ENCODE peak calls at places on chromosome 7, in nine cellular contexts. C is transverse colon, B is cardiac muscle cell, X is colonic mucosa, O is A673, H is HFF-Myc, K is SJSA1, I is AG09309, V is A549. Z is an unnamed sample.

GRCh38 chr7:22433710-22434460 is 66.1 kb downstream of the STEAP1B start:
- DNase-seq in C (no peak), B (peak; percentile 41), X (no peak), O (peak; percentile 74), H (no peak), K (no peak), I (no peak), V (no peak), Z (no peak)

GRCh38 chr7:41148521-41148951 is 554.4 kb downstream of the INHBA start:
- DNase-seq in C (no peak), B (peak; percentile 61), X (no peak), O (no peak), H (peak; percentile 68), K (no peak), I (peak; percentile 96), V (no peak), Z (no peak)

GRCh38 chr7:50953303-50953702 is 170.6 kb upstream of the GRB10 start:
- DNase-seq in C (no peak), B (peak; percentile 59), X (no peak), O (no peak), H (no peak), K (no peak), I (no peak), V (no peak), Z (no peak)

GRCh38 chr7:77269360-77270075 is 69.9 kb upstream of the FGL2 start:
- DNase-seq in C (peak; percentile 46), B (peak; percentile 16), X (no peak), O (no peak), H (no peak), K (no peak), I (no peak), V (no peak), Z (no peak)

GRCh38 chr7:98360221-98361124 is 40.4 kb downstream of the BAIAP2L1 start:
- DNase-seq in C (peak; percentile 74), B (no peak), X (peak; percentile 84), O (no peak), H (no peak), K (no peak), I (no peak), V (peak; percentile 61), Z (peak; percentile 98)

GRCh38 chr7:93945756-93946540 is 24.4 kb downstream of the GNG11 start:
- DNase-seq in C (no peak), B (peak; percentile 40), X (no peak), O (no peak), H (no peak), K (no peak), I (no peak), V (no peak), Z (no peak)

GRCh38 chr7:1693991-1694524 is 24.0 kb downstream of the ELFN1 start:
- DNase-seq in C (no peak), B (peak; percentile 70), X (no peak), O (peak; percentile 77), H (peak; percentile 10), K (peak; percentile 47), I (no peak), V (no peak), Z (no peak)

GRCh38 chr7:76074972-76075370 is 27.1 kb downstream of the MDH2 start:
- DNase-seq in C (no peak), B (peak; percentile 25), X (no peak), O (no peak), H (no peak), K (no peak), I (no peak), V (no peak), Z (no peak)

DNA sequence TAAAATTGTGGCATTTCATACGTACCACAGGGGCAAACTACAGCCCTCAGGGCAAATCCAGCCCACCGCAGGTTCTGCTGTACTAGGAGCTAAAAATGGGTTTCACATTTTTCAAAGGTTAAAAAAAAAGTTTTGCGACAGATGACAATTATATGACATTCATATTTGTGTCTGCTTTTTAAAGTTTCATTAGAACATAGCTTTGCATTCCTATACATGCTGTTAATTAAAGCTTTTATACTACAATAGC is 758 bp upstream of the PNPLA8 start:
- DNase-seq in C (no peak), B (no peak), X (no peak), O (no peak), H (no peak), K (no peak), I (no peak), V (no peak), Z (no peak)
- H3K4me3 ChIP-seq in C (peak overlapping the region; percentile 58), B (peak overlapping the region; percentile 46), X (peak overlapping the region; percentile 62), O (peak overlapping the region; percentile 82), H (peak overlapping the region; percentile 71), K (peak overlapping the region; percentile 58), I (peak overlapping the region; percentile 70), V (peak overlapping the region; percentile 57), Z (peak overlapping the region; percentile 47)

DNA sequence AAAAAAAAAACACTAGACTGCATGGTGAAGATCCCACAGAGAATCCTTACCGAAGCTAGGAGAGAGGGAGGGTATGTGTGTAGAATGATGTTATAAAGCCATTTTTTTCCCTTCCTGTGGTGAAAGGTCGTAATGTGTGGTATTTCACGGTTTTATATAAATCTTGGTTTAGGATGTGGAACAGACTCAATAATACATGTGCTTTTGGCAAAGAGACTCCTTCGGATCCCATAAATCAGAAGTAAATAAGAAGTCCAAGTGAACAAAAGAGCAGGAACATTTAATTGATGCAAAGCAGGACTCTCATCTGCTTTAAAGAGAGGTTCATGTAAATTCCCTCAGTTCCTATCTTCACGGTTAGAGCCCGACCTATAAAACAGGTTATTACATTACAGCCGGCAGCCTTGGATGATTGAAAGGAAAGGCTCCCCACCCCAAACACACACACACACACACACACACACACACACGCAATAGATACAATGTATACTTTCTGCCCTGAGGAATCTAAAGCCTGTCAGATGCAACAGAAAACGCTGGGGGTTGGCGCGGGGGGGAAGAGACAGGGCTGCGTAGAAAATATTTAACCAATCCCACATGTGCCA is 8.7 kb downstream of the DLX5 start:
- DNase-seq in C (no peak), B (no peak), X (no peak), O (peak; percentile 77), H (no peak), K (no peak), I (no peak), V (no peak), Z (no peak)
- H3K4me3 ChIP-seq in C (no peak overlapping the region), B (no peak overlapping the region), X (no peak overlapping the region), O (peak overlapping the region; percentile 76), H (no peak overlapping the region), K (peak overlapping the region; percentile 35), I (no peak overlapping the region), V (peak overlapping the region; percentile 33), Z (no peak overlapping the region)

DNA sequence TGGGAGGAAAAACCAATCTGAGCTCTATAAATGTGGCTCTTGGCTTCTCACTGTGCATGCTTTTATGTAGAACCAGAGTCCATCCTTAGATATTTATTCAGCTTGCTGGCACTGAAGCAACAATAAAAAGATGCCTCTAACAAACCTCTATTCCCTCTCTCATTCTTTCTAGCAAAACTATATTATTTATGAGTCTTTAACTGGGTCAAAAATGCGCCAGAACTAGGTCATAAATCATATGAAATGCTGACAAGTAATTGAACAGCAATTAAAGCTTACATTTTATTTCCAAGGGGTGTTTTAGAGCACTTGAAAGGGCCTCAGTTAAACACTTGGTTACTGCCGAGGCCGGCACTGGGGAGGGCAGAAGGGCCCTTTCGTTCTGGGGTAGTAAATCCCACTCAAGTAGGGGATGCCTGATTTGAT is 14.0 kb downstream of the HOXA4 start:
- DNase-seq in C (no peak), B (no peak), X (peak; percentile 21), O (no peak), H (no peak), K (peak; percentile 16), I (no peak), V (no peak), Z (no peak)
- H3K4me3 ChIP-seq in C (no peak overlapping the region), B (no peak overlapping the region), X (peak overlapping the region; percentile 22), O (no peak overlapping the region), H (no peak overlapping the region), K (no peak overlapping the region), I (no peak overlapping the region), V (peak overlapping the region; percentile 44), Z (no peak overlapping the region)

DNA sequence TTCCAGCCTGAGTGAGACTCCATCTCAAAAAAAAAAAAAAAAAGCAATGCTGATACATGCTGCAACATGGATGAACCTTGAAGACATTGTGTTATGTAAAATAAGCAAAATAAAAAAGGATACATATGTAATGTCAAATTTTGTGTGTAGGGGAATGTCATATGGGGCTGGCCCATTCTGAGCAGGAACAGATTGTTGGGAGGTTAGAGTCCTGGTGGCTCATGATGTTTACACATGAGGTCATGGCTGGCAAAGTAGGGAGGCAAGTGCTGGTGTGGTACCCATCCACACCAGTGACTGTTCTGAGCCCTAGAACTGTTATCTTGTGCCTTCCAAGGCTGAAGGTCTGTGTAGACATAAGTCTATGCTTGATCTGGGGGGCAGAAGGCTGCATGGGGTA is 37.6 kb downstream of the ZNF92 start:
- DNase-seq in C (no peak), B (no peak), X (no peak), O (no peak), H (no peak), K (no peak), I (no peak), V (no peak), Z (no peak)
- H3K4me3 ChIP-seq in C (no peak overlapping the region), B (no peak overlapping the region), X (no peak overlapping the region), O (no peak overlapping the region), H (no peak overlapping the region), K (no peak overlapping the region), I (no peak overlapping the region), V (no peak overlapping the region), Z (no peak overlapping the region)

GRCh38 chr7:43072530-43072929 is 39.9 kb upstream of the HECW1 start:
- DNase-seq in C (no peak), B (peak; percentile 39), X (no peak), O (no peak), H (no peak), K (no peak), I (no peak), V (no peak), Z (no peak)
- H3K4me3 ChIP-seq in C (no peak overlapping the region), B (no peak overlapping the region), X (no peak overlapping the region), O (no peak overlapping the region), H (no peak overlapping the region), K (no peak overlapping the region), I (no peak overlapping the region), V (no peak overlapping the region), Z (no peak overlapping the region)

GRCh38 chr7:74220229-74220628 is 10.4 kb downstream of the LAT2 start:
- DNase-seq in C (no peak), B (no peak), X (no peak), O (no peak), H (no peak), K (no peak), I (no peak), V (no peak), Z (no peak)
- H3K4me3 ChIP-seq in C (no peak overlapping the region), B (no peak overlapping the region), X (no peak overlapping the region), O (no peak overlapping the region), H (no peak overlapping the region), K (no peak overlapping the region), I (no peak overlapping the region), V (no peak overlapping the region), Z (no peak overlapping the region)